ENCODE peak calls at places on chromosomes 4 and X, in nine cellular contexts. L, Z, J, Q, I, A, G, K and N are unnamed samples.

GRCh38 chr4:2253160-2254084 is 8.5 kb downstream of the MXD4 start:
- DNase-seq in L (no peak), Z (no peak), J (peak), Q (peak), I (no peak), A (peak), G (no peak), K (peak), N (peak)

GRCh38 chrX:41339148-41339547 is 5.2 kb downstream of the DDX3X start:
- DNase-seq in L (no peak), Z (no peak), J (no peak), Q (no peak), I (no peak), A (no peak), G (no peak), K (no peak), N (no peak)

GRCh38 chr4:186033027-186033426 is 35.9 kb upstream of the TLR3 start:
- DNase-seq in L (no peak), Z (no peak), J (no peak), Q (no peak), I (no peak), A (no peak), G (no peak), K (no peak), N (no peak)

GRCh38 chrX:127879585-127879984 is 172.6 kb downstream of the ACTRT1 start:
- DNase-seq in L (no peak), Z (no peak), J (no peak), Q (no peak), I (no peak), A (no peak), G (no peak), K (no peak), N (no peak)

GRCh38 chrX:40140706-40141499 is 43.1 kb upstream of the BCOR start:
- DNase-seq in L (no peak), Z (no peak), J (peak), Q (peak), I (no peak), A (peak), G (no peak), K (peak), N (peak)

GRCh38 chrX:136608295-136608933 is 39.5 kb upstream of the CD40LG start:
- DNase-seq in L (peak), Z (peak), J (no peak), Q (peak), I (no peak), A (peak), G (peak), K (peak), N (no peak)

GRCh38 chr4:56637791-56638190 is 43.3 kb downstream of the HOPX start:
- DNase-seq in L (no peak), Z (no peak), J (no peak), Q (no peak), I (no peak), A (no peak), G (no peak), K (no peak), N (no peak)

GRCh38 chr4:64857198-64857597 is 447.9 kb upstream of the TECRL start:
- DNase-seq in L (no peak), Z (no peak), J (no peak), Q (no peak), I (no peak), A (no peak), G (no peak), K (no peak), N (no peak)

GRCh38 chrX:102345916-102346315 is 93.9 kb downstream of the NXF2B start:
- DNase-seq in L (peak), Z (peak), J (peak), Q (no peak), I (no peak), A (peak), G (peak), K (peak), N (no peak)

GRCh38 chrX:20789103-20789502 is 522.4 kb upstream of the RPS6KA3 start:
- DNase-seq in L (no peak), Z (no peak), J (no peak), Q (no peak), I (no peak), A (no peak), G (no peak), K (no peak), N (no peak)

GRCh38 chr4:849478-850175 is 23.7 kb upstream of the CPLX1 start:
- DNase-seq in L (no peak), Z (no peak), J (peak), Q (no peak), I (no peak), A (no peak), G (no peak), K (no peak), N (no peak)

GRCh38 chrX:149453030-149453429 is 52.1 kb downstream of the IDS start:
- DNase-seq in L (peak), Z (no peak), J (no peak), Q (no peak), I (no peak), A (no peak), G (peak), K (no peak), N (no peak)

GRCh38 chr4:41436365-41437263 is 101.3 kb upstream of the LIMCH1 start:
- DNase-seq in L (no peak), Z (no peak), J (no peak), Q (no peak), I (no peak), A (no peak), G (no peak), K (no peak), N (no peak)

GRCh38 chr4:20395160-20395773 is 143.6 kb downstream of the SLIT2 start:
- DNase-seq in L (peak), Z (no peak), J (peak), Q (no peak), I (no peak), A (no peak), G (peak), K (no peak), N (no peak)

GRCh38 chr4:165330666-165331065 is 3.2 kb downstream of the MSMO1 start:
- DNase-seq in L (no peak), Z (no peak), J (no peak), Q (no peak), I (no peak), A (no peak), G (no peak), K (no peak), N (no peak)

GRCh38 chrX:66164931-66165330 is 884 bp downstream of the HEPH start:
- DNase-seq in L (no peak), Z (no peak), J (no peak), Q (no peak), I (no peak), A (no peak), G (no peak), K (no peak), N (no peak)

GRCh38 chrX:38754102-38754790 is 47.0 kb upstream of the MID1IP1 start:
- DNase-seq in L (peak), Z (no peak), J (no peak), Q (no peak), I (peak), A (peak), G (peak), K (no peak), N (no peak)

GRCh38 chrX:123846598-123847038 is 13.2 kb upstream of the XIAP start:
- DNase-seq in L (peak), Z (no peak), J (no peak), Q (no peak), I (no peak), A (no peak), G (peak), K (no peak), N (no peak)

GRCh38 chr4:53905935-53906377 is 158.4 kb downstream of the CHIC2 start:
- DNase-seq in L (peak), Z (no peak), J (no peak), Q (peak), I (no peak), A (no peak), G (peak), K (peak), N (no peak)

GRCh38 chrX:72006461-72006860 is 95.8 kb downstream of the NHSL2 start:
- DNase-seq in L (no peak), Z (no peak), J (no peak), Q (no peak), I (no peak), A (no peak), G (no peak), K (no peak), N (peak)
- TF ChIP-seq CTCF in L (no peak), Z (no peak), J (no peak), Q (no peak), I (no peak), A (no peak), G (no peak), K (no peak), N (no peak)

DNA sequence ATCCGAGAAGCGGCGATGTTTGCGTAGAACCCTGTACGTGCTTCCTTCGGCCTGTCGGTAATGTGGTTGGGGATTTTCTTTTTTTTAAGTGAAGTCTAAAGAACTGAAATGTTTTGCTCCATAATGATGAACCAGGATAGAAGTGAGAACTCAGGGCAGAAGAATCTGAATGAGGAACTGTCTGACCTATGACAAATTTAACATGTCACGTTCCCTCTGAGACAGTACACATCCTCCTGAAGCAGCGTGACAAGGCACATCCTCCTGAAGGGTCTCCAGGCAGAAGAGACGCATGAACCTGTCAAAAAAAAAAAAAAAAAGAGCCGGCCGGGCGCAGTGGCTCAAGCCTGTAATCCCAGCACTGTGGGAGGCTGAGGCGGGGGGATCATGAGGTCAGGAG is 6.2 kb downstream of the CSF2RA start:
- DNase-seq in L (no peak), Z (no peak), J (no peak), Q (no peak), I (no peak), A (no peak), G (no peak), K (no peak), N (no peak)
- H3K27ac ChIP-seq in L (no peak), Z (no peak), J (no peak), Q (peak), I (no peak), A (no peak), G (no peak), K (no peak), N (no peak)

DNA sequence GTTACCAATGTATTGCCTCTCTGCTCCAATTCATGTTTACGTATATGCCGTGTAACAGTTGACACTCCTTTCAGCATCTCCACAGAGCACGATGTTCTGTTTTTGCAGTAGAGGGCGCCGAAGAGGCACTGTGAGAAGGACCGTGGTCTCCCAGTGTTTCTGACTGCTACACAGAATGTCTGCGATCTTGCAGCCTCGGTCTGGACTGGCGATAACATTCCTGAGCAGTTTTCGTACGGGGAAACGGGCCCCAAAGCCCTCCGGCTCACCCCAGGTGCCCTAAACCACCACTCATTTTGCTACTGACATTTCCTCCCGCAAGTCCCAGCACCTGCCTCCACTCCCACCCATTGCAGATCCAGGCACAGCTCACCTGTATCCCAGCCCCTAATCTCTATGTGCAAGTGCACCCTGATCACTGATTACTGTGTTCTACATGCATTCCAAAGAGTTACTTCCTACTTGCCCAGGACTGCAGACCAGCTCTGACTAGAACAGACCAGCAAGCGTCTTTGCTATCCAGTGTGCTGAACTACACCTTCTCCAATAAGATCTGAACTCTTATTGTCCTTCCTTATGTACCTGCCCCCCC is 12.4 kb upstream of the NFXL1 start:
- DNase-seq in L (peak), Z (no peak), J (no peak), Q (peak), I (no peak), A (peak), G (peak), K (peak), N (no peak)
- TF ChIP-seq CTCF in L (no peak), Z (no peak), J (peak), Q (no peak), I (peak), A (peak), G (peak), K (no peak), N (peak)

GRCh38 chr4:47143261-47143660 is 111.9 kb downstream of the GABRB1 start:
- DNase-seq in L (no peak), Z (no peak), J (no peak), Q (no peak), I (no peak), A (no peak), G (no peak), K (no peak), N (no peak)

DNA sequence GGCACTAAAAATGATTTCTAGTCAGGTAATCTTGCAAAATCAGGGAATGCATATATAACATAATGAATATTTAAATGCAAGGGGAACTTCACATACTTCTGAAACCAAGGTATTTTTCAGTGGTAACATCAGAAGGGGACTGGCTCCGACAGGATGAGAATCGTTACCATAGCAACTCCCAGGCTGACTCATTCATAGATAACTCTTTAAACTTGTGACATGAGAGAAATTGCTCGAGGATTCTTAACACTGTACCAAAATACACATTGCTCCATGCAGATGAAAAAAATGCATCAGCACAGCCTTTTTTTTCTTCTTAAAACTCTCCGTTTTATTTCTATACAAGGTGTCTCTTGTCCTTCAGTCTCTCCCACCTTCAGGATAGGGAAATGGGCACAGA is 114.3 kb downstream of the GABRB1 start:
- DNase-seq in L (no peak), Z (no peak), J (no peak), Q (no peak), I (peak), A (no peak), G (peak), K (no peak), N (no peak)
- H3K27ac ChIP-seq in L (no peak), Z (no peak), J (no peak), Q (no peak), I (no peak), A (no peak), G (no peak), K (no peak), N (no peak)

GRCh38 chr4:70577220-70577927 is 14.7 kb upstream of the AMBN start:
- DNase-seq in L (no peak), Z (no peak), J (no peak), Q (no peak), I (no peak), A (no peak), G (no peak), K (no peak), N (no peak)
- TF ChIP-seq CTCF in L (no peak), Z (no peak), J (no peak), Q (no peak), I (no peak), A (no peak), G (no peak), K (no peak), N (no peak)

GRCh38 chr4:169108303-169108702 is 98.2 kb upstream of the CBR4 start:
- DNase-seq in L (no peak), Z (no peak), J (no peak), Q (no peak), I (no peak), A (no peak), G (no peak), K (no peak), N (no peak)
- H3K27ac ChIP-seq in L (no peak), Z (no peak), J (no peak), Q (no peak), I (no peak), A (no peak), G (no peak), K (no peak), N (no peak)

GRCh38 chr4:69497886-69498395 is 2.2 kb upstream of the UGT2B4 start:
- DNase-seq in L (no peak), Z (no peak), J (no peak), Q (no peak), I (no peak), A (no peak), G (no peak), K (no peak), N (no peak)

GRCh38 chr4:69503558-69503957 is 7.9 kb upstream of the UGT2B4 start:
- DNase-seq in L (no peak), Z (no peak), J (no peak), Q (no peak), I (no peak), A (no peak), G (no peak), K (no peak), N (no peak)
- TF ChIP-seq CTCF in L (no peak), Z (no peak), J (no peak), Q (no peak), I (no peak), A (no peak), G (no peak), K (no peak), N (no peak)